ENCODE peak calls at places on chromosomes 12 and 14, in seven cellular contexts. B, W, Q, Y, V, C and I are unnamed samples.

GRCh38 chr14:67663633-67664032 is 10.8 kb downstream of the VTI1B start:
- DNase-seq in B (no peak), W (no peak), Q (no peak), Y (no peak), V (no peak), C (no peak), I (no peak)

GRCh38 chr14:52998376-52999010 is 47.6 kb upstream of the FERMT2 start:
- DNase-seq in B (peak), W (no peak), Q (no peak), Y (no peak), V (no peak), C (no peak), I (no peak)

GRCh38 chr12:95996034-95996658 is at the start of gene HAL:
- DNase-seq in B (no peak), W (no peak), Q (no peak), Y (peak), V (no peak), C (no peak), I (peak)

GRCh38 chr12:18483723-18484325 is 222.5 kb downstream of the PIK3C2G start:
- DNase-seq in B (no peak), W (no peak), Q (no peak), Y (no peak), V (no peak), C (no peak), I (no peak)

GRCh38 chr14:81269100-81269978 is 48.6 kb upstream of the GTF2A1 start:
- DNase-seq in B (peak), W (no peak), Q (peak), Y (peak), V (peak), C (peak), I (no peak)

GRCh38 chr14:82667006-82667405 is 1133.4 kb upstream of the SEL1L start:
- DNase-seq in B (no peak), W (no peak), Q (no peak), Y (no peak), V (no peak), C (no peak), I (no peak)

GRCh38 chr12:66241061-66242043 is 52.3 kb downstream of the IRAK3 start:
- DNase-seq in B (peak), W (no peak), Q (no peak), Y (no peak), V (no peak), C (peak), I (no peak)

GRCh38 chr14:102799684-102800562 is 22.7 kb downstream of the TRAF3 start:
- DNase-seq in B (peak), W (no peak), Q (no peak), Y (no peak), V (no peak), C (no peak), I (no peak)

GRCh38 chr14:22752422-22752821 is 14.1 kb upstream of the OXA1L start:
- DNase-seq in B (no peak), W (no peak), Q (no peak), Y (no peak), V (no peak), C (no peak), I (no peak)

GRCh38 chr12:92551853-92552397 is 150.9 kb upstream of the PLEKHG7 start:
- DNase-seq in B (peak), W (no peak), Q (no peak), Y (no peak), V (no peak), C (no peak), I (no peak)

GRCh38 chr14:105899071-105899641 is 372.8 kb downstream of the TMEM121 start:
- DNase-seq in B (no peak), W (peak), Q (no peak), Y (no peak), V (no peak), C (no peak), I (no peak)

GRCh38 chr14:101174522-101174838 is 271.0 kb upstream of the RTL1 start:
- DNase-seq in B (no peak), W (no peak), Q (peak), Y (peak), V (no peak), C (no peak), I (no peak)

GRCh38 chr14:75422169-75422568 is 5.7 kb upstream of the JDP2 start:
- DNase-seq in B (peak), W (no peak), Q (no peak), Y (no peak), V (no peak), C (no peak), I (no peak)

GRCh38 chr14:68464716-68465115 is 328.2 kb downstream of the ZFP36L1 start:
- DNase-seq in B (peak), W (no peak), Q (no peak), Y (no peak), V (no peak), C (no peak), I (no peak)

GRCh38 chr14:61147898-61148549 is 133.1 kb downstream of the TMEM30B start:
- DNase-seq in B (no peak), W (peak), Q (no peak), Y (no peak), V (no peak), C (no peak), I (peak)

GRCh38 chr14:102927878-102928411 is 5.5 kb downstream of the AMN start:
- DNase-seq in B (no peak), W (no peak), Q (no peak), Y (no peak), V (no peak), C (no peak), I (no peak)

GRCh38 chr14:91835920-91836843 is 31.2 kb downstream of the TC2N start:
- DNase-seq in B (no peak), W (peak), Q (peak), Y (peak), V (no peak), C (no peak), I (peak)

GRCh38 chr14:105087963-105088811 is 23.0 kb upstream of the GPR132 start:
- DNase-seq in B (peak), W (peak), Q (no peak), Y (peak), V (no peak), C (no peak), I (no peak)